ENCODE peak calls at places on chromosomes 5 and 9, in five cellular contexts. J is HCT116, Q is HFFc6, M is cardiac fibroblast, S is nephron progenitor cell. P is an unnamed sample.

GRCh38 chr9:79611091-79611614 is 39.4 kb downstream of the TLE4 start:
- DNase-seq in S (peak), J (no peak), M (peak), Q (peak), P (no peak)

GRCh38 chr5:170570492-170570891 is 66.7 kb downstream of the KCNIP1 start:
- DNase-seq in S (no peak), M (no peak), Q (no peak), J (no peak), P (peak)

GRCh38 chr5:133220851-133221674 is 169.2 kb downstream of the HSPA4 start:
- DNase-seq in S (no peak), J (no peak), M (peak), Q (no peak), P (no peak)

GRCh38 chr5:152288499-152288898 is 116.6 kb downstream of the NMUR2 start:
- DNase-seq in J (no peak), S (no peak), M (no peak), Q (no peak), P (no peak)

GRCh38 chr9:110728058-110728457 is 59.5 kb downstream of the MUSK start:
- DNase-seq in Q (no peak), S (no peak), J (no peak), M (no peak), P (no peak)

GRCh38 chr9:118577121-118577520 is 792.1 kb downstream of the BRINP1 start:
- DNase-seq in S (no peak), J (no peak), M (peak), Q (peak), P (no peak)

GRCh38 chr5:177508217-177508611 is 1.4 kb downstream of the DOK3 start:
- DNase-seq in J (no peak), M (no peak), Q (no peak), S (no peak), P (no peak)

GRCh38 chr5:157331807-157332206 is 65.9 kb downstream of the CYFIP2 start:
- DNase-seq in Q (no peak), S (no peak), M (no peak), J (no peak), P (no peak)

DNA sequence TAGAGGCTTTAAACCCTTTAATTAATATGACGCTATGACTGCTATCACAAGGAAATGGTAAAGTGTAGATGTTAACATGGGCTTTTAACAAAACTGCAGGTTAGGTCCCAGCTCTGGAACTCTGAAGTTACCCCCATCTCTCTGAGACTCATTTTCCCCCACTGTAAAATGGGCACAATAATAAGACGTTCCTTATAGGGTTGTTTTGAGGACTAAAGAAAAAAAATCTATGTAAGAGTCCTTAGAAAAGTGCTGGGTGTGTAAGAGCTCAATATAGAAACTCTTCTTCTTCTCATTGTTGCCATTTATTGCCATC is 45.8 kb upstream of the STK32A start:
- DNase-seq in M (no peak), S (no peak), Q (no peak), J (no peak), P (no peak)
- TF ChIP-seq CTCF in M (no peak), S (no peak), Q (peak), J (no peak), P (no peak)

DNA sequence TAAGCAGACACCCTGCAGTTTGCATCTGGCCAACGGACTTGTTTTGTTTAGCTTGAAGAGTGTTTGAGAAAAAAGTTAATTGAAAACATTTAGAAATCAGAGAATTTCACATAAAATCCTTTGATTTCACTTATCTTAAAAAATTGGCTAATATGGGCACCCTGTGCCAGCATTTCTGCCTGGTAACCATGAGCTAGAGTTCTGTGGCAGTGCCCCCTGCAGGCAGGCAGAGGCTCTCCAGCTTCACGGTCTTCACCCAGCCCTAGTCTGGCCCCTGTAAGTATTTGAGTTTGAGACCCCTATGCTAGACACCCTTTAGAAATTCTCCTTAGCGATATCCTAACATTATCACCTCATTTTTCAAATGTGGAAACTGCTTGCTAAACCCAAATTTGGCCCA is 18.8 kb upstream of the FANCC start:
- DNase-seq in S (no peak), Q (no peak), J (no peak), M (peak), P (peak)
- TF ChIP-seq CTCF in S (peak), Q (peak), J (peak), M (peak), P (no peak)

GRCh38 chr9:112034216-112034611 is 137.6 kb downstream of the UGCG start:
- DNase-seq in Q (no peak), M (no peak), S (no peak), J (no peak), P (no peak)
- TF ChIP-seq CTCF in Q (no peak), M (no peak), S (no peak), J (no peak), P (no peak)

GRCh38 chr5:119451561-119451960 is 736 bp upstream of the HSD17B4 start:
- DNase-seq in M (no peak), Q (no peak), S (no peak), J (no peak), P (no peak)
- TF ChIP-seq CTCF in M (no peak), Q (peak), S (no peak), J (peak), P (no peak)

DNA sequence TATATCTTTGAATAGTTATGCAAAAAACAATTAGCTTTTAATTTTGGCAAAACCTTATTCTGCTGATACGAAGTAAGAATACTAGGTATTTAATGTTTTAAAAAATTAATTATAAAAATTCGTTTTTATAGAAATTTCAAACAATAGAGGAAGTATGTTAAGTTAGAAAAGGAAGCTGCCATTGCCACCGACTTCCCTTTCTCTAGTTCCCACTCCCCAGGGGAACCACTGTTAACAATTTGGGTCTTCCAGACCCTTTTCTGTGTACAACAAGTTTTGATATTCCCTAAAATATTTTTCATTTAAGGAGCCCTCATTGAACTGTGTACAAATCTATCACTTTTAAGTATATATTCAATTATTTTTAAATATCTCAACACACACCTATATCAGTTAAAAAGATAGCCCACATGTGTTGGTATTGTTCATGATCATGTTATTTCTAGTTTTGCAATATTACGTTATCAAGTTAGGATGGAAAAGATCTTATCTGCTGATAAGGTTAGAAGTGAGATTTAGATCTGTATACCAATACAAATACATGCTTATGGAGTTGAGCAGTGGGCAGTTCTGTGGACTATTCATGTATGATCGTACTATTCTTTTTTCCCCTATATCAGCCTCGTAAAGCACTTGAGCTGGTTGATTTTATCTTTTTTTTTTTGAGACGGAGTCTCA is 25.9 kb downstream of the NDFIP1 start:
- DNase-seq in S (no peak), J (no peak), M (no peak), Q (no peak), P (no peak)
- TF ChIP-seq CTCF in S (no peak), J (no peak), M (no peak), Q (no peak), P (no peak)

DNA sequence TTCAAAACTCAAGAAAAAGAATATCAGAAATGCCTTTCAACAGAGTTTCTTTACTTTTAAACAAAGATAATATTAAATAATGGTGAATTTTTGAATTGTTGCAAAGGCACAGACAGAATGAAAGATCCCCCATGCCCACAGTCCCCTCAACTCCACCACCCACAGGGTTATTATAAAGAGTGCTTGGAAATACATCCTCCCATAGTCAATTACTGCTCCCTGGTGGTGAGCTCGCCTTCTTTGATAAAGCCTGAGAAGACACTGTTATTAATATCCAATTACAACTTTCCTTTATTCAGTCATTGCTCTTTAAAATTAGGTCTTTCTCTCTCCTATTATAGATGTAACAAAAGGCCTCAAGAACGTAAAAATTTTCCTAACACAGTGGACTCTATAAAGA is 490.2 kb upstream of the RORB start:
- DNase-seq in M (peak), S (no peak), J (no peak), Q (no peak), P (no peak)
- TF ChIP-seq CTCF in M (no peak), S (no peak), J (no peak), Q (no peak), P (no peak)

DNA sequence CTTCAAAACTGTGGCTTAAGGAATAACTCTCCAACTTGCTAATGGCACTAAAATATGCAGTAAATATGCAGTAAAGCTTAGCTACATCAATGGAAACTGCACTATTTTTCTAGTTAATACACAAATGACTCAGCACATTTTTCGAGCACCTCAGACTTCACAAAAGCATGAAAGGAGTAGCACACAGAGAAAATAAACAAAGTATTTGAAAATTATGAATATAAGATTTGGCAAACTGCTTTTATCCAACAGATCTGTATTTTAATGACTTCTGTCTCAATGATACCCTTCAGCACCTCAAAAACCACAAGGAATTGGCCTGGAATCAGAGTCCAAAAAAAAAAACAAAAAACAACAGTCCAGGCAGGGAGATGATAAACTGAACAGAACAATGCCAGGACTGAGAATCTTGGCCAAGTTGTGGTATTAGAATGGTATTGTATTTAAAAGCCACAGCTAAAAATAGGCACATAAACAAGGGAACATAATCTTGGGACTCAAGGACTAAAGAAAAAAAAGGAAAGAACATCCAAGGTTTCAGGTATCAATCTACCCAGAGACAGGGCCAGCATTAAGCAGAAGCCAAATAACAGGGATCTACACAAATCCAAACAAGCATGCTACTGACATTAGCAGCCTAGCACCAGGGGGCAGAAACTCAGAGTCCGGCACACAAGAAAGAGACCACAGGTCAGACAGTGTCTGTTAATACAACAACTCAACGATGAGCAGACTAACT is 21.4 kb downstream of the TMEM245 start:
- DNase-seq in Q (peak), S (peak), J (no peak), M (peak), P (no peak)
- TF ChIP-seq CTCF in Q (peak), S (peak), J (peak), M (peak), P (no peak)

GRCh38 chr5:34941936-34942335 is 12.6 kb downstream of the DNAJC21 start:
- DNase-seq in S (no peak), J (no peak), Q (no peak), M (no peak), P (no peak)

GRCh38 chr5:34944460-34945047 is 15.2 kb downstream of the DNAJC21 start:
- DNase-seq in M (no peak), S (no peak), J (no peak), Q (no peak), P (no peak)

DNA sequence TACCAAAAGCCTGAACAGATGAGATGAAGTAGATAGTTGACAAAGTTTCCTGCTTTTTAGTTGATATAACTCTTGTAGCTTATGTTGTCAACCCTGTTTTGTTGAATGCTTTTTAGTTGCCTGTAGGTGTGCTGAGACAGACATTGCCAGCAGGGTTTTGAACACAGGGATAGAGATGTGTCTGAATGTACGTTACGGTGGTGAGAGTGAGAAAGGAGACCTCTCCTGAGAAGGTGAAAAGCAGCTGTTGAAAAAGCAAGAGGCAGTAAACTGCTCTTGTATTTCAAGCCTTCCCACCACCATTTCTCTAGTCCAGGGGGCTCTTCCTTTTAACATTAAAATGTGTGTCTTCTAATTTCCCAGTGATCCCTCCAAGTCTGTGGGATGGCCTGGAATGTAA is 14.7 kb downstream of the DNAJC21 start:
- DNase-seq in S (no peak), Q (no peak), J (no peak), M (no peak), P (no peak)
- TF ChIP-seq CTCF in S (no peak), Q (no peak), J (no peak), M (no peak), P (no peak)

GRCh38 chr9:38017149-38017884 is 51.7 kb downstream of the SHB start:
- DNase-seq in J (no peak), Q (peak), S (peak), M (peak), P (peak)
- TF ChIP-seq CTCF in J (no peak), Q (peak), S (peak), M (no peak), P (no peak)